ENCODE peak calls at places on chromosomes 7 and 10, in ten cellular contexts. P, J, B, Q, T, S, L, Z, Y and W are unnamed samples.

GRCh38 chr7:27198138-27198841 is 1.6 kb downstream of the HOXA13 start:
- DNase-seq in P (no peak), J (peak), B (peak), Q (no peak), T (no peak), S (no peak), L (no peak), Z (no peak), Y (peak), W (no peak)

GRCh38 chr7:33932832-33933468 is 27.6 kb downstream of the BMPER start:
- DNase-seq in P (peak), J (peak), B (peak), Q (peak), T (peak), S (peak), L (peak), Z (peak), Y (peak), W (peak)

GRCh38 chr10:16436367-16436757 is 448 bp upstream of the PTER start:
- DNase-seq in P (peak), J (no peak), B (no peak), Q (no peak), T (no peak), S (no peak), L (peak), Z (peak), Y (no peak), W (no peak)

GRCh38 chr7:25382869-25383268 is 154.6 kb upstream of the NPVF start:
- DNase-seq in P (no peak), J (no peak), B (no peak), Q (no peak), T (no peak), S (no peak), L (no peak), Z (no peak), Y (no peak), W (peak)

GRCh38 chr10:85430991-85431390 is 935.6 kb downstream of the GRID1 start:
- DNase-seq in P (no peak), J (no peak), B (no peak), Q (no peak), T (no peak), S (no peak), L (no peak), Z (no peak), Y (no peak), W (no peak)

GRCh38 chr10:43211030-43211429 is 55.8 kb downstream of the RASGEF1A start:
- DNase-seq in P (no peak), J (no peak), B (no peak), Q (no peak), T (no peak), S (no peak), L (peak), Z (no peak), Y (no peak), W (no peak)

GRCh38 chr7:10537764-10538163 is 435.9 kb upstream of the PHF14 start:
- DNase-seq in P (no peak), J (no peak), B (no peak), Q (no peak), T (no peak), S (no peak), L (no peak), Z (no peak), Y (no peak), W (no peak)

GRCh38 chr10:8136745-8137144 is 82.3 kb downstream of the GATA3 start:
- DNase-seq in P (no peak), J (no peak), B (no peak), Q (no peak), T (no peak), S (no peak), L (no peak), Z (no peak), Y (no peak), W (no peak)